ENCODE peak calls at places on chromosome 10, in nine cellular contexts. U, Z, E, H, A, F, J, B and P are unnamed samples.

GRCh38 chr10:69572159-69573055 is 815 bp downstream of the NEUROG3 start:
- DNase-seq in U (no peak), Z (no peak), E (no peak), H (no peak), A (no peak), F (no peak), J (peak; percentile 49), B (no peak), P (no peak)

GRCh38 chr10:110499796-110500514 is 2.2 kb downstream of the DUSP5 start:
- DNase-seq in U (no peak), Z (no peak), E (no peak), H (no peak), A (no peak), F (no peak), J (no peak), B (no peak), P (no peak)

GRCh38 chr10:29767958-29768357 is 133.2 kb upstream of the SVIL start:
- DNase-seq in U (no peak), Z (no peak), E (no peak), H (no peak), A (peak; percentile 26), F (no peak), J (no peak), B (no peak), P (peak; percentile 49)

GRCh38 chr10:84401838-84402611 is 73.6 kb downstream of the CCSER2 start:
- DNase-seq in U (no peak), Z (peak; percentile 2), E (no peak), H (no peak), A (no peak), F (no peak), J (peak; percentile 44), B (peak; percentile 13), P (no peak)

GRCh38 chr10:7635431-7636125 is 31.2 kb downstream of the ITIH5 start:
- DNase-seq in U (no peak), Z (no peak), E (no peak), H (no peak), A (no peak), F (no peak), J (no peak), B (no peak), P (no peak)

GRCh38 chr10:62199584-62199983 is 69.1 kb downstream of the RTKN2 start:
- DNase-seq in U (no peak), Z (no peak), E (no peak), H (no peak), A (no peak), F (peak; percentile 9), J (no peak), B (no peak), P (no peak)

GRCh38 chr10:110717830-110718595 is 73.9 kb downstream of the RBM20 start:
- DNase-seq in U (no peak), Z (no peak), E (peak; percentile 64), H (no peak), A (no peak), F (no peak), J (peak; percentile 79), B (no peak), P (no peak)

GRCh38 chr10:51879238-51879637 is 179.8 kb upstream of the CSTF2T start:
- DNase-seq in U (no peak), Z (peak; percentile 98), E (peak; percentile 52), H (peak; percentile 80), A (no peak), F (peak; percentile 53), J (no peak), B (no peak), P (no peak)

GRCh38 chr10:35940067-35940989 is 298.2 kb upstream of the FZD8 start:
- DNase-seq in U (no peak), Z (no peak), E (no peak), H (no peak), A (peak; percentile 37), F (peak; percentile 43), J (no peak), B (no peak), P (no peak)

GRCh38 chr10:37057280-37057679 is 68.1 kb upstream of the ANKRD30A start:
- DNase-seq in U (no peak), Z (no peak), E (no peak), H (no peak), A (no peak), F (no peak), J (no peak), B (no peak), P (no peak)

GRCh38 chr10:46534828-46535524 is 21.5 kb downstream of the GPRIN2 start:
- DNase-seq in U (no peak), Z (no peak), E (no peak), H (no peak), A (no peak), F (no peak), J (peak; percentile 42), B (no peak), P (no peak)

GRCh38 chr10:21194510-21194993 is 297.4 kb upstream of the NEBL start:
- DNase-seq in U (no peak), Z (no peak), E (no peak), H (no peak), A (no peak), F (peak; percentile 23), J (peak; percentile 48), B (peak; percentile 60), P (no peak)

GRCh38 chr10:8051851-8052257 is 2.6 kb upstream of the GATA3 start:
- DNase-seq in U (peak; percentile 82), Z (no peak), E (no peak), H (no peak), A (no peak), F (peak; percentile 51), J (no peak), B (no peak), P (peak; percentile 71)

GRCh38 chr10:65891073-65891981 is 1034.5 kb upstream of the LRRTM3 start:
- DNase-seq in U (no peak), Z (no peak), E (no peak), H (no peak), A (no peak), F (peak; percentile 27), J (no peak), B (no peak), P (no peak)

GRCh38 chr10:33073641-33074410 is 115.8 kb upstream of the ITGB1 start:
- DNase-seq in U (no peak), Z (no peak), E (no peak), H (no peak), A (no peak), F (no peak), J (no peak), B (no peak), P (no peak)

GRCh38 chr10:317219-317868 is 182.1 kb downstream of the ZMYND11 start:
- DNase-seq in U (no peak), Z (no peak), E (no peak), H (no peak), A (no peak), F (no peak), J (no peak), B (no peak), P (no peak)

GRCh38 chr10:55311823-55312431 is 510.9 kb upstream of the PCDH15 start:
- DNase-seq in U (no peak), Z (peak; percentile 52), E (no peak), H (peak; percentile 45), A (no peak), F (no peak), J (no peak), B (no peak), P (no peak)
- TF ChIP-seq CTCF in U (no peak), Z (no peak), E (no peak), H (no peak), A (no peak), F (no peak), J (no peak), B (no peak), P (no peak)

DNA sequence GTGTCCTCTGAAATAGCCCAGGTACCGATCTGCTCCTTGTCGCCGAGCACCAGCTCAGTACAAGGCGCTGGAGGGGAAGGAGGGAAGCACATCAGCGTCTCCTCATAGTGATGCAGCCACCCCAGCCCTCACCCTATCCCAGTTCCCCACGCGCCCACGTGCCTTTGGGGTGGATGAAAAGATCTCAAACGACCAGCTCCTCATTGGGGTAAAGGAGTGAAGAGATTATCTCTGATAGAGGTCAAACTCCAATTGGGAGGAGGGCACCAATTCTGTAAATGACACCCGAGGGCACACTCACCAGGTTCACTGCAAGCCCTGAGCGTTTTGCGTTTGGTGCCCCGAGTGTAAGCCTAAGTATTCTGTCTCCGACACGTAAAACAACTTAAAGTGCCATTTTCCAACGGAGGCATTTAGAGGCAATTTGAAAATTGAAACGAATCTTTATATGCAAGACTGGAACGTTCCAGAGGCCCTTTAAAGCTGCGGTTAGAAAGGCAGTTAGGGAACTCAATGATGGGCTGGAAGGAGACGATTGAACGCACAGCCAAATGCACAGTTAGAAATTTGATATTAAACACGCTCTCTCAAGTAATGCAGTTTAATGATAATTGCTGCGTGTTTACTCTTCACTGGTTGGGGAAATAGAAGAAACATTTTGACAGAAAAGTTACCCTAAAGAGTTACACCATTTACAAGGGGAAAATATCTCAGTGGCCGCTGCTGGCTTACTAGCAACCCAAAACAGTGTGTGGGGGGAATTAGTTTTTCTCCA is 8.9 kb upstream of the EMX2 start:
- DNase-seq in U (no peak), Z (no peak), E (no peak), H (no peak), A (no peak), F (no peak), J (no peak), B (no peak), P (no peak)
- TF ChIP-seq CTCF in U (no peak), Z (no peak), E (no peak), H (no peak), A (no peak), F (no peak), J (no peak), B (no peak), P (no peak)

DNA sequence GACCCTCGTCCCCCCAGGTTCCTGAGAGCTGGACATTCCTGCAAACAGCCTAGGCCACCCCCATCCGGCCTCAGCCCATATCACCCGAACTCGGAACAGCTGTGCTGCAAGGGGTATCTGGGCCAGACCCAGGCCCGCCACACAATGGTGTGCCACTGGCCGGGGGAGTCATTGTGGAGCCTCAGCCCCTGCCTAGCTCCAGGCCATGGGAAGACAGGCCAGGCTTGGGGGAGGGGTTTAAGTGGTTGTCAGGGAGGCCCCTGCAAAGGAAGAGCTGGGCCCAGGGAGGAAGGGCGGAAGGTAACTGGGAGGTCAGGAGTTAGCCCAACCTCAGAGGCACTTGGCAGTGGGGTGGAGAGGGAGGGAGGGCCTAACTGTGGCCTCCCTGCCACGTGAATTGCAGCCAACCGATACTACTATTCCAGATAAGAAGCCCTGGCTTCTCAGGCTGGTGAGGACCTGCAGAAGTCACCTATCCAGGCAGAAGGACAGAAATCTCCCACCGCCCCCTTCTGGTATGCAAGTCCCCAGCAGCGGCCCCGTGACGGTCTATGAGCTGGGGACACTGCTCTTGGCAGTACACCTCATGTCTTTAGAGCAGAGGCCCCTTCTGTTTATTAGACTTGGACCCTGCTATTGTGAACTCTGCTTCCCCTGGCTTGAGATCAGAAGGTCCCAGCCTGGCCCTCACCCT is 26.8 kb downstream of the VSIR start:
- DNase-seq in U (no peak), Z (no peak), E (no peak), H (no peak), A (peak; percentile 72), F (peak; percentile 77), J (peak; percentile 71), B (no peak), P (no peak)
- TF ChIP-seq CTCF in U (no peak), Z (no peak), E (no peak), H (no peak), A (no peak), F (peak; percentile 17), J (peak; percentile 31), B (no peak), P (no peak)

GRCh38 chr10:98030093-98030821 is at the start of gene CRTAC1:
- DNase-seq in U (peak; percentile 80), Z (no peak), E (peak; percentile 60), H (no peak), A (peak; percentile 72), F (peak; percentile 78), J (peak; percentile 86), B (peak; percentile 64), P (no peak)
- TF ChIP-seq CTCF in U (peak; percentile 56), Z (no peak), E (no peak), H (no peak), A (no peak), F (no peak), J (no peak), B (no peak), P (no peak)